ENCODE peak calls at places on chromosomes 2 and 18, in four cellular contexts. I is IMR-90, A is neuronal stem cell, R is mesendoderm. Q is an unnamed sample.

GRCh38 chr2:187982668-187983067 is 309.0 kb upstream of the GULP1 start:
- DNase-seq in I (peak; percentile 92), A (no peak), R (no peak), Q (no peak)

GRCh38 chr2:109218087-109218791 is 89.2 kb downstream of the SH3RF3 start:
- DNase-seq in A (no peak), R (no peak), I (peak; percentile 75), Q (no peak)

GRCh38 chr18:21682276-21683051 is 22.1 kb downstream of the ABHD3 start:
- DNase-seq in R (no peak), I (peak; percentile 67), A (peak; percentile 61), Q (no peak)

GRCh38 chr18:76553715-76554603 is 58.9 kb upstream of the ZNF516 start:
- DNase-seq in R (no peak), A (no peak), I (peak; percentile 90), Q (no peak)

GRCh38 chr2:86786001-86786536 is 4.6 kb downstream of the CD8A start:
- DNase-seq in I (no peak), R (peak; percentile 91), A (no peak), Q (no peak)

GRCh38 chr2:74690571-74690970 is 36.5 kb downstream of the SEMA4F start:
- DNase-seq in A (peak; percentile 56), R (peak; percentile 63), I (peak; percentile 71), Q (no peak)

GRCh38 chr2:105895995-105896764 is 151.5 kb downstream of the NCK2 start:
- DNase-seq in A (no peak), R (no peak), I (no peak), Q (no peak)

GRCh38 chr2:210961249-210961648 is 404.9 kb downstream of the CPS1 start:
- DNase-seq in I (no peak), A (no peak), R (peak; percentile 19), Q (no peak)

GRCh38 chr2:25558262-25558661 is 115.1 kb downstream of the DTNB start:
- DNase-seq in R (peak; percentile 42), I (peak; percentile 85), A (no peak), Q (no peak)

DNA sequence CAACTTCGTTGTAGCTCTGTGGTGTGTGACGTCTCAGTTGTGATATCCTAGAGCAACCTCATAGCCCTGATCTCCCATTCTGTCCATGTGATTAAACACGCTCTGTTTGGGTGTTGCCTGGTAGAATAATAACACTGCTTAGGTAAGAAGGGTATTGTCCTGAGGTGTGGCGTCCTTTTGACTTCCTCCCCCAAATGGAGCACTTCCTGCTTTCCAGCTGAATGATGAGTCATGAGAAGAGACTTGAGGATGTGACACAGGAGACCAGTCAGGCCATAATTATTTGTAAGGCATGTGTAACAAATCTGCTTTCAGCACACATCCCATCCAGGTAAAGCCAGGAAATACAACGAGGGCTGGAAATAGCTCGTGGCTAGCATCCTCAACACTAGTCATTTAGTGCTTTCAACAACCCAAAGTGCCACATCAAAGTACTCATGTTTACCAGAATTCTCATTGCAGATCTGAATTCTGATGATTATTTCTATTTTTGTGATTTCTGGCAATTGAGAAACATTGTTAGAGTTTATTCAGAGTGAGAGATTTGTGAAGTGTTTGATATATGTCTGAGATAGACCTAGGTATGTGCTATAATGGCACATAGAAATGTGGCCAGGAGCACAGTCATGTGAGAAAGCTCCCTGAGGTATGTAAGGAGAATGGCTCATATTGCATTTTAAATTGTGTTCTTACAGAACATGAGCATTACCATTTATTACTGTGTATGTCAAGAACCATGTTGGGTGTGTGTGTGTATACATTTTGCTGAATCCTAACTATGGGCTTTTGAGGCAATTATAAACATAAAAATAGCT is 100.9 kb downstream of the RAPGEF4 start:
- DNase-seq in A (no peak), I (peak; percentile 84), R (peak; percentile 90), Q (no peak)
- H3K23ac ChIP-seq in A (no peak overlapping the region), I (peak overlapping the region; percentile 67), R (no peak overlapping the region), Q (no peak overlapping the region)

GRCh38 chr2:234687718-234688475 is 191.0 kb upstream of the ARL4C start:
- DNase-seq in A (no peak), R (no peak), I (no peak), Q (no peak)
- H3K23ac ChIP-seq in A (peak overlapping the region; percentile 77), R (no peak overlapping the region), I (peak overlapping the region; percentile 45), Q (peak overlapping the region; percentile 0)

GRCh38 chr18:47150029-47150823 is at the start of gene HDHD2:
- DNase-seq in R (peak; percentile 86), I (peak; percentile 69), A (peak; percentile 77), Q (peak; percentile 86)

GRCh38 chr18:47149457-47150028 is 757 bp downstream of the HDHD2 start:
- DNase-seq in R (peak; percentile 50), I (peak; percentile 2), A (no peak), Q (no peak)

GRCh38 chr18:47151457-47151856 is 1.2 kb upstream of the HDHD2 start:
- DNase-seq in A (no peak), I (no peak), R (peak; percentile 35), Q (no peak)

GRCh38 chr18:47150824-47151366 is 595 bp upstream of the HDHD2 start:
- DNase-seq in I (no peak), R (no peak), A (no peak), Q (no peak)
- H3K23ac ChIP-seq in I (peak overlapping the region; percentile 99), R (peak overlapping the region; percentile 51), A (no peak overlapping the region), Q (no peak overlapping the region)

GRCh38 chr2:131130298-131130596 is 25.1 kb downstream of the PLEKHB2 start:
- DNase-seq in R (no peak), A (no peak), I (no peak), Q (no peak)
- H3K23ac ChIP-seq in R (no peak overlapping the region), A (no peak overlapping the region), I (no peak overlapping the region), Q (no peak overlapping the region)

GRCh38 chr2:10818986-10819385 is 6.4 kb upstream of the PDIA6 start:
- DNase-seq in A (no peak), R (no peak), I (no peak), Q (no peak)
- H3K23ac ChIP-seq in A (no peak overlapping the region), R (no peak overlapping the region), I (no peak overlapping the region), Q (no peak overlapping the region)

GRCh38 chr2:46294185-46294836 is 2.9 kb upstream of the EPAS1 start:
- DNase-seq in R (peak; percentile 49), A (no peak), I (no peak), Q (peak; percentile 59)

GRCh38 chr2:46296840-46297545 is at the start of gene EPAS1:
- DNase-seq in I (peak; percentile 76), R (peak; percentile 88), A (peak; percentile 81), Q (peak; percentile 94)

GRCh38 chr2:46290019-46290418 is 7.2 kb upstream of the EPAS1 start:
- DNase-seq in A (no peak), I (no peak), R (no peak), Q (no peak)

GRCh38 chr2:46296216-46296839 is 879 bp upstream of the EPAS1 start:
- DNase-seq in I (no peak), R (peak; percentile 42), A (no peak), Q (peak; percentile 61)

DNA sequence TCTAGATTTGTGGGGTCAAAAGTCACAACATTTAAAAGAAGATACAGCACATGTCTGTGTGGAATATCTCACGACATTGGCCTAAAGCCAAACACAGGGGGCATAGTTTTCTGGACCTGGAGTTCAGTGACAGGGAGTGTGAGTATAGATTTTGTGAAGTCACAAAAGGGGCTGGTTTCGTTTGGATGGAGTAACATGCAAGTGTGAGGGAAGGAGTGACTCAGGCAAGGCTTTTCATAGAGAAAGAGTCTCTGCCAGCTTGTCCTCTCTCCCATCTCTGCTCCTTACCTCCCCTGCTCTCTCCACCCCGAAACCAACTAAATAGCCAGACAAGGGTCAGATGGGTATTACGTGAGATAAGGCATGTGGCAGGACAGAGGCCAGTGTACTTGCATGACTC is 3.7 kb upstream of the EPAS1 start:
- DNase-seq in A (no peak), I (no peak), R (no peak), Q (no peak)
- H3K23ac ChIP-seq in A (no peak overlapping the region), I (no peak overlapping the region), R (no peak overlapping the region), Q (no peak overlapping the region)

GRCh38 chr2:238790877-238791276 is 57.0 kb upstream of the TWIST2 start:
- DNase-seq in I (no peak), A (no peak), R (no peak), Q (no peak)
- H3K23ac ChIP-seq in I (no peak overlapping the region), A (no peak overlapping the region), R (no peak overlapping the region), Q (no peak overlapping the region)

GRCh38 chr2:218781691-218782528 is at the start of gene CYP27A1:
- DNase-seq in I (no peak), A (peak; percentile 24), R (peak; percentile 55), Q (peak; percentile 52)
- H3K23ac ChIP-seq in I (peak within 1 kb of the TSS; percentile 82), A (peak within 1 kb of the TSS; percentile 14), R (peak within 1 kb of the TSS; percentile 74), Q (no peak within 1 kb of the TSS)

GRCh38 chr18:11996907-11997306 is 15.6 kb downstream of the IMPA2 start:
- DNase-seq in A (no peak), R (no peak), I (no peak), Q (no peak)
- H3K23ac ChIP-seq in A (peak overlapping the region; percentile 34), R (no peak overlapping the region), I (no peak overlapping the region), Q (no peak overlapping the region)

GRCh38 chr2:979286-979928 is 28.8 kb downstream of the SNTG2 start:
- DNase-seq in A (no peak), I (no peak), R (no peak), Q (no peak)

GRCh38 chr2:974054-974453 is 23.4 kb downstream of the SNTG2 start:
- DNase-seq in R (no peak), I (no peak), A (no peak), Q (no peak)

GRCh38 chr2:974454-974853 is 23.8 kb downstream of the SNTG2 start:
- DNase-seq in A (no peak), I (no peak), R (no peak), Q (no peak)

GRCh38 chr2:973129-973528 is 22.5 kb downstream of the SNTG2 start:
- DNase-seq in I (no peak), R (no peak), A (no peak), Q (no peak)

DNA sequence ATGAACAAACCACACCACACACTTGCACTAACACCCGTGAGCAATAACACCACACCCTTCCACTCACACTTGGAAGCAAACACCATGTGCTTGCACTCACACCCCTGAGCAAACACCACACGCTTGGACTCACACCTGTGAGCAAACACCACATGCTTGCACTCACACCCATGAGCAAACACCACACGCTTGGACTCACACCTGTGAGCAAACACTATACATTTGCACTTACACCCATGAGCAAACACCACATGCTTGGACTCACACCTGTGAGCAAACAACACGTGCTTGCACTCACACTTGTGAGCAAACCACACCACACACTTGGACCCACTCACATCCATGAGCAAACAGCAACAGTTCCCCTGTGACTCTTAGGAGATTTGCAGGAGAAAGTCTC is 24.4 kb downstream of the SNTG2 start:
- DNase-seq in A (no peak), R (no peak), I (no peak), Q (no peak)
- H3K23ac ChIP-seq in A (no peak overlapping the region), R (no peak overlapping the region), I (no peak overlapping the region), Q (no peak overlapping the region)